ENCODE peak calls at places on chromosomes 16 and 17, in five cellular contexts. Y is AG08395; P is posterior cingulate gyrus; G is CD4-positive, alpha-beta T cell; B is thoracic aorta. R is an unnamed sample.

GRCh38 chr16:19218581-19218980 is 50.5 kb downstream of the SYT17 start:
- DNase-seq in Y (no peak), P (no peak), G (no peak), B (no peak), R (no peak)

GRCh38 chr17:28492352-28493310 is 13.5 kb upstream of the FOXN1 start:
- DNase-seq in Y (no peak), B (no peak), P (no peak), G (no peak), R (no peak)

GRCh38 chr16:50469744-50470301 is 78.4 kb upstream of the NKD1 start:
- DNase-seq in Y (no peak), B (no peak), G (no peak), P (no peak), R (no peak)

GRCh38 chr16:17773698-17774101 is 302.9 kb upstream of the XYLT1 start:
- DNase-seq in B (no peak), G (no peak), Y (peak), P (peak), R (no peak)

GRCh38 chr17:6753565-6753964 is 2.3 kb upstream of the XAF1 start:
- DNase-seq in P (no peak), Y (no peak), G (no peak), B (no peak), R (no peak)

GRCh38 chr17:77455111-77455877 is 314.5 kb downstream of the SEC14L1 start:
- DNase-seq in Y (no peak), P (no peak), G (no peak), B (no peak), R (peak)

GRCh38 chr17:82435601-82436583 is 14.7 kb downstream of the CYBC1 start:
- DNase-seq in P (no peak), Y (no peak), B (no peak), G (no peak), R (no peak)

GRCh38 chr17:44906010-44906646 is 6.9 kb upstream of the EFTUD2 start:
- DNase-seq in B (no peak), G (no peak), Y (peak), P (no peak), R (peak)

GRCh38 chr17:38584350-38584925 is 21.3 kb downstream of the SRCIN1 start:
- DNase-seq in P (no peak), Y (peak), G (peak), B (no peak), R (peak)

GRCh38 chr17:50257574-50258224 is 16.6 kb upstream of the TMEM92 start:
- DNase-seq in B (no peak), P (no peak), G (no peak), Y (peak), R (no peak)

GRCh38 chr17:36939059-36939943 is 2.0 kb downstream of the LHX1 start:
- DNase-seq in Y (no peak), B (no peak), G (no peak), P (no peak), R (no peak)